ENCODE peak calls at places on chromosomes 16 and 17, in six cellular contexts. D is vagina, J is transverse colon, Y is IMR-90, X is Peyer's patch, O is K562. V is an unnamed sample. For H3K27me3, the result is how much of the 10 kb centered on the place peaks cover.

GRCh38 chr17:65370669-65371126 is 190.8 kb downstream of the AXIN2 start:
- DNase-seq in O (no peak), X (no peak), J (peak), D (peak), Y (no peak), V (no peak)

GRCh38 chr17:13384626-13385025 is 217.1 kb downstream of the HS3ST3A1 start:
- DNase-seq in Y (no peak), D (no peak), O (no peak), J (no peak), X (no peak), V (no peak)

GRCh38 chr16:19307587-19308241 is 22.2 kb downstream of the CLEC19A start:
- DNase-seq in D (no peak), Y (no peak), J (no peak), X (no peak), O (peak), V (no peak)

GRCh38 chr17:80845863-80846671 is 145.6 kb upstream of the CHMP6 start:
- DNase-seq in X (peak), O (no peak), D (no peak), J (peak), Y (no peak), V (no peak)

GRCh38 chr17:17892009-17892408 is 55.2 kb upstream of the SREBF1 start:
- DNase-seq in D (no peak), Y (no peak), O (no peak), J (no peak), X (no peak), V (no peak)

GRCh38 chr17:48442819-48443218 is 12.8 kb upstream of the SKAP1 start:
- DNase-seq in X (no peak), J (no peak), D (no peak), Y (no peak), O (peak), V (no peak)

GRCh38 chr16:50604065-50604418 is 55.8 kb downstream of the NKD1 start:
- DNase-seq in J (no peak), Y (no peak), X (no peak), D (no peak), O (no peak), V (no peak)

GRCh38 chr16:65406933-65407332 is 285.1 kb upstream of the CDH11 start:
- DNase-seq in J (no peak), O (no peak), D (no peak), X (no peak), Y (no peak), V (no peak)

GRCh38 chr17:29760771-29761682 is 138.3 kb upstream of the CORO6 start:
- DNase-seq in O (no peak), J (peak), X (peak), D (no peak), Y (peak), V (peak)

GRCh38 chr17:10384175-10384574 is 11.4 kb upstream of the MYH13 start:
- DNase-seq in D (no peak), J (no peak), O (no peak), X (no peak), Y (no peak), V (no peak)

GRCh38 chr17:45784583-45785372 is 658 bp downstream of the CRHR1 start:
- DNase-seq in O (peak), J (no peak), Y (no peak), X (peak), D (no peak), V (no peak)

GRCh38 chr17:55175788-55176425 is 88.9 kb upstream of the HLF start:
- DNase-seq in O (no peak), Y (no peak), J (no peak), D (no peak), X (no peak), V (no peak)

GRCh38 chr17:21034350-21035235 is 8.2 kb downstream of the USP22 start:
- DNase-seq in X (peak), Y (peak), J (no peak), O (no peak), D (no peak), V (no peak)

GRCh38 chr17:28407130-28407973 is 1.3 kb upstream of the SLC46A1 start:
- DNase-seq in Y (no peak), X (no peak), J (no peak), O (no peak), D (no peak), V (no peak)
- TF ChIP-seq CTCF in Y (no peak), X (no peak), J (no peak), O (no peak), D (no peak), V (no peak)

GRCh38 chr17:34246872-34247271 is 8.2 kb upstream of the CCL2 start:
- DNase-seq in Y (no peak), J (no peak), O (no peak), X (no peak), D (no peak), V (no peak)

GRCh38 chr17:34251186-34251585 is 3.9 kb upstream of the CCL2 start:
- DNase-seq in D (no peak), X (no peak), Y (no peak), J (no peak), O (no peak), V (no peak)

GRCh38 chr17:34252138-34252889 is 2.8 kb upstream of the CCL2 start:
- DNase-seq in Y (peak), X (peak), J (peak), D (no peak), O (no peak), V (peak)

GRCh38 chr17:34248807-34249496 is 6.1 kb upstream of the CCL2 start:
- DNase-seq in X (no peak), Y (no peak), J (no peak), O (no peak), D (peak), V (no peak)

GRCh38 chr17:34249497-34249877 is 5.6 kb upstream of the CCL2 start:
- DNase-seq in D (peak), Y (no peak), J (no peak), X (no peak), O (no peak), V (no peak)
- H3K27ac ChIP-seq in D (no peak), Y (peak), J (peak), X (peak), O (no peak), V (peak)

GRCh38 chr17:79169366-79169765 is 94.7 kb downstream of the ENGASE start:
- DNase-seq in Y (no peak), D (no peak), X (no peak), J (no peak), O (no peak), V (no peak)
- H3K27me3 ChIP-seq in Y (under half), D (under half), X (under half), J (under half), O (under half), V (under half)

GRCh38 chr17:66915204-66915611 is 49.3 kb upstream of the CACNG4 start:
- DNase-seq in Y (no peak), J (peak), D (no peak), X (no peak), O (no peak), V (no peak)
- TF ChIP-seq CTCF in Y (peak), J (peak), D (no peak), X (peak), O (no peak), V (peak)

GRCh38 chr17:68594552-68594951 is 6.6 kb downstream of the FAM20A start:
- DNase-seq in D (peak), J (no peak), X (no peak), O (no peak), Y (no peak), V (no peak)

GRCh38 chr17:68595496-68595895 is 5.7 kb downstream of the FAM20A start:
- DNase-seq in O (no peak), Y (no peak), D (peak), J (no peak), X (no peak), V (no peak)

GRCh38 chr17:68595986-68596385 is 5.2 kb downstream of the FAM20A start:
- DNase-seq in X (no peak), J (no peak), O (no peak), Y (no peak), D (peak), V (no peak)

GRCh38 chr17:68598074-68598473 is 3.1 kb downstream of the FAM20A start:
- DNase-seq in D (no peak), J (no peak), Y (no peak), O (no peak), X (no peak), V (no peak)

GRCh38 chr17:68596411-68596945 is 4.7 kb downstream of the FAM20A start:
- DNase-seq in X (no peak), D (peak), O (no peak), J (no peak), Y (no peak), V (no peak)
- H3K27ac ChIP-seq in X (no peak), D (peak), O (no peak), J (no peak), Y (no peak), V (no peak)

DNA sequence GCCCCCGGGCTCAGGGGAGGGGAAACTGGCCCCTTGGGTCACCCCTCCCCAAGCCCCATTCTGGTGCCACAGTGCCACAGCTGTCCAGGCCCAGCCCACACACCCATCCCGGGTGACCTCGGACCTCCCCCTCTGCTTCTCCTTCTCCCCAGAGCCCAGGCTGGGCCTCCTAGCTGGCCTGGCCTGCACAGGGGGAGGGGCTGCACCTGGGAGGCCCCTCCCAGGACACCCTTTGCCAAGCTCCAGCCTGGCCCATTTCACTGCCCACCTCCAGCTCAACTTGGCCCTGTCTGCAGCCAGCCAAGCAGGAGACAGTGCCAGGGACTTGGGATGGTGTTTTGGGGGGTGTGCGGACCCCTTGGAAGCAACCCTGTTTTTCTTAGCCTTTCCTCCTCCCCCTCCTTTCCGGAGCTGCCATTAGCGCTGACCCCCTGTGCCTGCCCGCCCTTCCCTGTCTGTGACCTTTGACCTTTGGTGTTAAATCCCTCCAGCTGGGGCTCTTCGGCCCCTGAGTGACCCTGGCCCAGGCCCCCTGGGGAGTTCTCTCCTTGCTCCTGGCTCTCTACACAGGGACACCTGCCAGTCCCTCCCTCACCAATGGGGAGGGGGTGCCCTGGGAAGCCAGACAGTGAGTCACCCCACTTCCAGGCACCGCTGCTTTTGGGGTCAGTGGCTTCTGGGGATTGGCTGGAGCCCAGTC is 1.8 kb downstream of the GLIS2 start:
- DNase-seq in J (no peak), X (no peak), O (no peak), D (no peak), Y (no peak), V (no peak)
- H3K27me3 ChIP-seq in J (under half), X (under half), O (under half), D (under half), Y (under half), V (under half)

GRCh38 chr17:71423871-71424546 is 696.8 kb upstream of the SOX9 start:
- DNase-seq in J (no peak), D (no peak), Y (peak), X (no peak), O (no peak), V (peak)
- TF ChIP-seq CTCF in J (no peak), D (no peak), Y (no peak), X (no peak), O (no peak), V (no peak)

DNA sequence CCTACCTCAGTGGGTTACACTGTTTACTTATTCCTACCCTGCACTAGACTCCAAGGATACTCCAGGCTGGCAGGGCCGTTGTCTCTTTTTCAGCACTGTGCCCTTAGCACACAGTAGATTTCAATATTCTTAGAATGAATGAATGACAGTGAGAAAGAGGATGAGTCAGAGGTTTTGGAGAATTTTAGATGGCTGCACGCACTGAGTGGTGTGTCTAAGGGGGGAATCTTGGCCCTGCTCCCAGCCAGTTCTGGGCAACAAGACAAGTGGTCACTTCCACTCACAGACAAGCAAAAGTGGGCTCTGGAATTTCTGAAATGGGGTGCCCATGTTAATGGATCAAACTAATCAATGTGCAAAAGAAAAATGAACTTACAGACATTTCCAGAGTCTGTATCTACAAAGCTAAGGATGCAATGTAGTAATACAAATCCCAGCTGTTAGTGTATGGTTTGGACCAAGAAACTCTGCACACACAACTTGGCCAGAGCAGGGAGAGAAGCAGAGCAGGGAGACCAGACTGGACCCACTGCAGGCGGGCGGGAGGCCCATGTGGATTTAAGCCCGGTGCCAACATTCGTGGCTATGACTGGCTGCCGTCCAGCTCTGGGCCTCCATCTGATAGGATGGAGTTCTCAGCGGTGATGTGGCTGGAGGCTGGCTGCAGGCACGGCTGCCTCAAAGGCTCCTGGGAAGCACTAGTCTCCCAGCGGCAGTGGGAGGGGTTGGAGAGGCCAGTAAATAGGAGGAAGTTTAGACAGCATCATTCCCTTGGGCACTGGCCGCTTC is 95.6 kb upstream of the CDYL2 start:
- DNase-seq in J (peak), Y (peak), X (peak), D (no peak), O (no peak), V (peak)
- H3K27ac ChIP-seq in J (peak), Y (no peak), X (peak), D (peak), O (no peak), V (peak)

GRCh38 chr17:8089728-8090127 is 2.2 kb upstream of the ALOX12B start:
- DNase-seq in X (no peak), D (no peak), Y (no peak), J (no peak), O (no peak), V (no peak)
- H3K27me3 ChIP-seq in X (under half), D (under half), Y (half or more), J (under half), O (under half), V (under half)

DNA sequence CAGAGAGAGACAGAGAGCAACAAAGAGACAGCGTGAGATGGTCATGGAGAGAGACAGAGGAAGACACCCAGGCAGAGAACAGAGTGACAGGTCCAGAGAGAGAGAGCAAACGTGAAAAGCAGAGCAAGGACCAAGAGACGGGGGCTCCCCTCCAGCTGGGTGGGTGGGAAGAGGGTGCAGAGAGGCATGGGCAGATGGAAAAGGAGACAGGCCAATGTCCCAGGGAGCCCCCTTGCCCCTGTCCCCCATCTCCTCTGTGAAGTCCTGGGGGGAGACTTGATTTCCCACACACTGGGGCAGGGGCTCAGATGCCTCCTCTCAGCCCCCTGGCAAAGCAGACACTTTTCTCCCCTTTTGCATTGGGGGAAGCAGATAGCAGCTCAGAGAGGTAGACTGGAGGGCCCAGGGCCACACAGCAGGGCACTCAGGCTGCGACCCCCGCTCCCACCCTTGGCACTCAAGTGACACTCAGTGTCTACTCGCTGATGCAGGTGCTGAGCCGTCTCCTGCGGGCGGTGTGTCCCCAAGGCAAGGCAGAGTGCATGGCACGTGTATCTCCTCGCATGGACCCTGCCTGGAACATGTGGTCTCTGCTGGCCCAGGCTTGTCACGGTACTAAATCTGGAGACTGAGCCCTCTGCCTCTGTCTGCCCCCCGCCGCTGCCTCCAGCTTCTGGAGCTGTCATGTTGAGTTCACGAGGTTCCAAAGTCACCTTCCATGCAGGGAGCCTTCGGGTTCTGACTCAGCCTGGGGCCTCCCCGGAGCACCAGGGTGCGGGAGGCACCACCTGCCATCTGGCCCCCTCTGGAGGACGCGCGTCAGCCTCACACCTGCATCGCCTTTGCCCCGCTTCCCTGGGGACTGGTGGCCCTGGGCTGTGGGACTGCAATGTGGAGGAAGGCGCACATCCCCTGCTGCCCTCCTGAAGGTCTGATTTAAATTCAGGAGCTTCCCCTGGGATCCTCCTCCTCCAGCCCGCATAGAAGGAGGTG is 215.9 kb upstream of the GSE1 start:
- DNase-seq in X (no peak), O (peak), Y (no peak), D (no peak), J (no peak), V (no peak)
- TF ChIP-seq CTCF in X (peak), O (peak), Y (no peak), D (no peak), J (peak), V (no peak)

V was measured in AG04450.